ENCODE peak calls at places on chromosome 7, in four cellular contexts. One of them, this sample, is unnamed.

GRCh38 chr7:87083865-87084519 is 24.5 kb upstream of the ELAPOR2 start:
- DNase-seq in head of caudate nucleus: no peak
- DNase-seq in effector CD4-positive, alpha-beta T cell: no peak
- DNase-seq in cardiac muscle cell: no peak
- DNase-seq in this sample: no peak

GRCh38 chr7:45236666-45237065 is 79.1 kb downstream of the RAMP3 start:
- DNase-seq in head of caudate nucleus: no peak
- DNase-seq in effector CD4-positive, alpha-beta T cell: no peak
- DNase-seq in cardiac muscle cell: no peak
- DNase-seq in this sample: no peak

GRCh38 chr7:157669768-157670345 is 333.1 kb downstream of the DNAJB6 start:
- DNase-seq in head of caudate nucleus: no peak
- DNase-seq in effector CD4-positive, alpha-beta T cell: no peak
- DNase-seq in cardiac muscle cell: no peak
- DNase-seq in this sample: no peak

GRCh38 chr7:143876218-143876617 is 25.8 kb downstream of the TCAF1 start:
- DNase-seq in head of caudate nucleus: no peak
- DNase-seq in effector CD4-positive, alpha-beta T cell: no peak
- DNase-seq in cardiac muscle cell: no peak
- DNase-seq in this sample: no peak

GRCh38 chr7:79308176-79308575 is 145.3 kb downstream of the MAGI2 start:
- DNase-seq in head of caudate nucleus: no peak
- DNase-seq in effector CD4-positive, alpha-beta T cell: no peak
- DNase-seq in cardiac muscle cell: peak; percentile 44
- DNase-seq in this sample: no peak

GRCh38 chr7:106064329-106064728 is 47.8 kb downstream of the SYPL1 start:
- DNase-seq in head of caudate nucleus: no peak
- DNase-seq in effector CD4-positive, alpha-beta T cell: no peak
- DNase-seq in cardiac muscle cell: no peak
- DNase-seq in this sample: no peak

GRCh38 chr7:24860611-24861010 is 103.3 kb upstream of the GSDME start:
- DNase-seq in head of caudate nucleus: no peak
- DNase-seq in effector CD4-positive, alpha-beta T cell: no peak
- DNase-seq in cardiac muscle cell: no peak
- DNase-seq in this sample: no peak

GRCh38 chr7:7881581-7881980 is 87.0 kb upstream of the GLCCI1 start:
- DNase-seq in head of caudate nucleus: no peak
- DNase-seq in effector CD4-positive, alpha-beta T cell: no peak
- DNase-seq in cardiac muscle cell: no peak
- DNase-seq in this sample: no peak

GRCh38 chr7:68006619-68007018 is 1010.0 kb downstream of the TYW1 start:
- DNase-seq in head of caudate nucleus: no peak
- DNase-seq in effector CD4-positive, alpha-beta T cell: no peak
- DNase-seq in cardiac muscle cell: no peak
- DNase-seq in this sample: no peak

GRCh38 chr7:113840954-113841353 is 77.9 kb downstream of the PPP1R3A start:
- DNase-seq in head of caudate nucleus: no peak
- DNase-seq in effector CD4-positive, alpha-beta T cell: no peak
- DNase-seq in cardiac muscle cell: no peak
- DNase-seq in this sample: no peak

GRCh38 chr7:1696671-1697498 is 26.8 kb downstream of the ELFN1 start:
- DNase-seq in head of caudate nucleus: no peak
- DNase-seq in effector CD4-positive, alpha-beta T cell: peak; percentile 1
- DNase-seq in cardiac muscle cell: no peak
- DNase-seq in this sample: no peak

GRCh38 chr7:18475488-18475887 is 20.1 kb upstream of the HDAC9 start:
- DNase-seq in head of caudate nucleus: peak; percentile 15
- DNase-seq in effector CD4-positive, alpha-beta T cell: no peak
- DNase-seq in cardiac muscle cell: no peak
- DNase-seq in this sample: no peak

GRCh38 chr7:15972767-15973362 is 286.4 kb upstream of the MEOX2 start:
- DNase-seq in head of caudate nucleus: no peak
- DNase-seq in effector CD4-positive, alpha-beta T cell: no peak
- DNase-seq in cardiac muscle cell: no peak
- DNase-seq in this sample: no peak

GRCh38 chr7:139930286-139930965 is 101.4 kb downstream of the TBXAS1 start:
- DNase-seq in head of caudate nucleus: no peak
- DNase-seq in effector CD4-positive, alpha-beta T cell: no peak
- DNase-seq in cardiac muscle cell: no peak
- DNase-seq in this sample: no peak

GRCh38 chr7:148543302-148543701 is 47.3 kb upstream of the C7orf33 start:
- DNase-seq in head of caudate nucleus: no peak
- DNase-seq in effector CD4-positive, alpha-beta T cell: no peak
- DNase-seq in cardiac muscle cell: no peak
- DNase-seq in this sample: no peak

GRCh38 chr7:83271212-83272099 is 108.8 kb upstream of the PCLO start:
- DNase-seq in head of caudate nucleus: peak; percentile 12
- DNase-seq in effector CD4-positive, alpha-beta T cell: no peak
- DNase-seq in cardiac muscle cell: peak; percentile 37
- DNase-seq in this sample: no peak

GRCh38 chr7:122056977-122057376 is 87.1 kb downstream of the AASS start:
- DNase-seq in head of caudate nucleus: no peak
- DNase-seq in effector CD4-positive, alpha-beta T cell: no peak
- DNase-seq in cardiac muscle cell: no peak
- DNase-seq in this sample: no peak

GRCh38 chr7:133586253-133586652 is 333.4 kb downstream of the EXOC4 start:
- DNase-seq in head of caudate nucleus: no peak
- DNase-seq in effector CD4-positive, alpha-beta T cell: no peak
- DNase-seq in cardiac muscle cell: no peak
- DNase-seq in this sample: no peak

This sample was measured in activated gamma-delta T cell treated with Interleukin-2 at 50 U/mL for 16 hours.